ENCODE peak calls at places on chromosomes 4 and X, in seven cellular contexts. B is cardiac muscle cell, X is OCI-LY7, J is MM.1S, M is GM23248, K is ovary, O is A549. G is an unnamed sample.

GRCh38 chr4:57342406-57342805 is 232.2 kb upstream of the IGFBP7 start:
- DNase-seq in B (peak), X (no peak), J (no peak), M (peak), K (no peak), O (no peak), G (no peak)

GRCh38 chr4:39083164-39083563 is 21.1 kb downstream of the KLHL5 start:
- DNase-seq in B (peak), X (no peak), J (no peak), M (peak), K (no peak), O (no peak), G (no peak)

GRCh38 chr4:2937986-2938385 is 25.2 kb downstream of the NOP14 start:
- DNase-seq in B (no peak), X (no peak), J (no peak), M (no peak), K (no peak), O (no peak), G (no peak)

GRCh38 chr4:82851902-82852750 is 38.8 kb downstream of the SEC31A start:
- DNase-seq in B (peak), X (peak), J (peak), M (peak), K (no peak), O (no peak), G (no peak)

GRCh38 chr4:16779028-16779675 is 119.3 kb downstream of the LDB2 start:
- DNase-seq in B (peak), X (no peak), J (no peak), M (peak), K (no peak), O (no peak), G (no peak)

GRCh38 chr4:112057479-112057878 is 87.8 kb upstream of the FAM241A start:
- DNase-seq in B (no peak), X (no peak), J (no peak), M (no peak), K (no peak), O (no peak), G (no peak)

GRCh38 chr4:7703669-7704068 is 236.0 kb downstream of the AFAP1 start:
- DNase-seq in B (no peak), X (no peak), J (peak), M (no peak), K (no peak), O (no peak), G (no peak)

GRCh38 chr4:22356996-22357596 is 158.8 kb downstream of the ADGRA3 start:
- DNase-seq in B (peak), X (no peak), J (peak), M (peak), K (no peak), O (no peak), G (no peak)

GRCh38 chr4:148053298-148054003 is 321.6 kb downstream of the ARHGAP10 start:
- DNase-seq in B (no peak), X (peak), J (no peak), M (no peak), K (no peak), O (no peak), G (no peak)

GRCh38 chr4:94897023-94897422 is 139.3 kb downstream of the BMPR1B start:
- DNase-seq in B (peak), X (no peak), J (no peak), M (no peak), K (no peak), O (no peak), G (no peak)

GRCh38 chrX:349196-349595 is 30.6 kb upstream of the GTPBP6 start:
- DNase-seq in B (peak), X (no peak), J (no peak), M (no peak), K (no peak), O (no peak), G (no peak)

GRCh38 chr4:184310881-184311709 is 93.4 kb upstream of the ENPP6 start:
- DNase-seq in B (peak), X (no peak), J (no peak), M (no peak), K (no peak), O (no peak), G (no peak)

GRCh38 chrX:12901486-12901885 is 4.9 kb upstream of the TLR8 start:
- DNase-seq in B (peak), X (peak), J (peak), M (peak), K (peak), O (peak), G (peak)

GRCh38 chr4:7785017-7785416 is 154.6 kb downstream of the AFAP1 start:
- DNase-seq in B (peak), X (no peak), J (no peak), M (peak), K (peak), O (no peak), G (no peak)

GRCh38 chrX:34884693-34885277 is 57.8 kb upstream of the FAM47B start:
- DNase-seq in B (peak), X (no peak), J (no peak), M (peak), K (no peak), O (peak), G (peak)

GRCh38 chrX:50448565-50448964 is 22.1 kb downstream of the DGKK start:
- DNase-seq in B (no peak), X (peak), J (no peak), M (peak), K (no peak), O (peak), G (no peak)

GRCh38 chr4:16505726-16506125 is 279.5 kb upstream of the TAPT1 start:
- DNase-seq in B (peak), X (no peak), J (no peak), M (peak), K (no peak), O (no peak), G (no peak)

DNA sequence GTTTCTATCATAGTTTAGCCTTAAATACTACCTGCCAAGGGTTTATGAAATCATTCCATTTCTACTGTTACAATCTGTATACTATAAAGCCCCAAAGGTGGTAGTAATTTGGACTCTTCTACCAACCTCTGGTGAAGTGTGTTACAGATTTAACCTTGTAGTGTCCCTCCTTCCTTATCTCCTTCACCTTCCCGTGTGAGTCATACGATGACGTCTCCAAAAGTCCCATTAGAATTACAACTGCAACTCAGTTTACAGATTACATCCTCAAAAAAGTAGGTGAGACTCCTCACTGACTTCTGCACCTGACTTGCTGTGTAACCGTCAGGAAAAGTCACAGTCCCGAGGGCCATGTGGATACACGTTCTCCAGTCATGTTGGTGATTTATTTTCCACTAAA is 219.0 kb downstream of the DCTD start:
- DNase-seq in B (no peak), X (no peak), J (no peak), M (no peak), K (no peak), O (no peak), G (no peak)
- H3K4me3 ChIP-seq in B (no peak), X (no peak), J (no peak), M (no peak), K (no peak), O (no peak), G (no peak)

GRCh38 chr4:1195109-1195671 is 22.8 kb upstream of the SPON2 start:
- DNase-seq in B (no peak), X (no peak), J (no peak), M (no peak), K (no peak), O (no peak), G (no peak)
- H3K4me3 ChIP-seq in B (no peak), X (no peak), J (no peak), M (no peak), K (no peak), O (no peak), G (no peak)

DNA sequence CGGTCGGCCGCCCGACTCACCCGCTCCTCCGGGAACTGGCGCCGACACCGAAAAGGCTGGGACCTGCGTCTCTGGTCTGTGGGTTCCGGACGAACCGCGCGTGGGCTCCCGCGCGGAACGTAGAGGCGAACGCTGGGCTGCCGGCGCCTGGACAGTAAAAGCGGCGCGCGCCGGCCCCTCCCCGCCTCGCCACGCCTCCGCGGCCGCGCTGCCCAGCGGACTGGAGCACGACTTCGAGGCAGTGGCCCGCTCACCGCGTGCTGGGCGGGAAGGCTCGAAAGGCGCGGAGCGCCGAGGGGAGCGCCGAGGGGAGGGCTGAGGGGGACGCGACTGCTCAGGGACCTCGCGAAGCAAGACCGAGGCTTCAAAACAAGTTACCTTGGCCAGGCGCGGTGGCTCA is at the start of gene TAF7L:
- DNase-seq in B (peak), X (no peak), J (no peak), M (peak), K (no peak), O (no peak), G (no peak)
- H3K4me3 ChIP-seq in B (no peak), X (no peak), J (no peak), M (peak), K (no peak), O (no peak), G (peak)

DNA sequence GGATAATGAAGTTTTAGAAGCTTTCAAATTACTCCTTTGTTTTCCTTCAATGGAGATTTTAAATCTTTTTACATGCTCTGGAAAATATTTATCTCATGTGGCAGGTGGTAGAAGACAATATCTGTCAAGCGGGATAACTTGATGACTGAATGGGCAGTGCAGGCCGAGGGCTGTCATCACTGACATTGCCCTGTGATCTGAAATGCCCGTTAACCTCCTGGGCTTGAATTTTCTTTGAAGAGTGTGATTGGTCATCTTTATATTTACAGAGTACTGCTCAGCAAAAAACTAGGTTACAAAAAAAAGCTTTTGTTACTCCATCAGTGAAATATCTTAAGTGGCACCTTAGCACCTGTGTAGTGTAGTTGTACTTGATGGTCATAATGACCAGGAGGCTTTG is 147.5 kb downstream of the GATB start:
- DNase-seq in B (no peak), X (no peak), J (no peak), M (no peak), K (no peak), O (no peak), G (no peak)
- H3K4me3 ChIP-seq in B (no peak), X (no peak), J (no peak), M (no peak), K (no peak), O (no peak), G (no peak)

DNA sequence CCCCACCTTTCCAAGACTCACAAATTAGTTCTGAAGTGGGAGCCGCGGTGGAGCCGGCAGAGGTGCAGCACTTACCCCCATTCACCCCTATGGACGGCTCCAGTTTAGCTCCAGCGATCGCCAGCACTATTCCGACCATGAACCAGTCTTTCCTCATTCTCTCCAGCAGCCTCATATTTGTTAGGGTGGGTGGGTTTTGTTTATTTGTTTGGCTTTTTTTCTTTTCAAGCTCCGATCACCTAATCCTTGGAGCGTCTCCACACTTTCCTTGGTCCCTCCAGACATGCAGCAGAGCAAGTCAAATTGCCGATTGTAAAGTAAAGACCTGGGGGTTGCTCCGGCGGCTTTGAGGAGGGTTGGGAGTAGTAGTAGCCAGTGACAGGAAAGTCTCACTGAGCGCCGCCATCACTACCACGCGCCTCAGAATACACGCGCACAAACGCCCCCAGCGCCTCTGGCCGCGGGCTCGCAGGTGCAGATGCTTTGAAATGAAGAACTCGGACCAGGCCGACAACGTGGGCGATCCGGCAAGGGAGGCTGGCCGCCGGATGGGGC is at the start of gene SLC10A7:
- DNase-seq in B (peak), X (peak), J (peak), M (peak), K (peak), O (peak), G (peak)
- H3K4me3 ChIP-seq in B (peak), X (peak), J (peak), M (peak), K (peak), O (peak), G (peak)

DNA sequence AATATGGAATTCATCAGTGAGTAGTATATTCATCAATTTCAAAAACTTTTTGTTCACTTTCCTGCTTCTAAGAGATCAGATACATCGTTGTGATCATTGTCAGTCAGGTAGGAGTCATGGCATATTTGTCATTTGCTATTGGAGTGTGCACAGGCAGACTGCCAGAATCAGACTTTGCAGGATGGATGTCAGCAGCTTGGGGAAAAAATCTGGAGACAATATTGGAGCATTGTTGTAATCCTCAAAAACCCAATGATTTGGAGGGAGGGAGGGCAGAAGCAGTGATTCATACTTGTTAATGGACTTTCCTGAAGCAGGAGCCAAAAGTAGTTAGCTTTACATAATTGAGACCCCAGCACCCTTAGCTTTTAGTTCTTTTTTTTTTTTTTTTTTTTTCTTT is 59.6 kb upstream of the DRP2 start:
- DNase-seq in B (no peak), X (no peak), J (no peak), M (no peak), K (no peak), O (no peak), G (no peak)
- H3K4me3 ChIP-seq in B (no peak), X (no peak), J (no peak), M (no peak), K (no peak), O (no peak), G (no peak)

GRCh38 chrX:39819921-39820849 is 277.6 kb downstream of the BCOR start:
- DNase-seq in B (peak), X (no peak), J (no peak), M (no peak), K (peak), O (no peak), G (no peak)
- H3K4me3 ChIP-seq in B (peak), X (no peak), J (no peak), M (peak), K (peak), O (peak), G (no peak)

DNA sequence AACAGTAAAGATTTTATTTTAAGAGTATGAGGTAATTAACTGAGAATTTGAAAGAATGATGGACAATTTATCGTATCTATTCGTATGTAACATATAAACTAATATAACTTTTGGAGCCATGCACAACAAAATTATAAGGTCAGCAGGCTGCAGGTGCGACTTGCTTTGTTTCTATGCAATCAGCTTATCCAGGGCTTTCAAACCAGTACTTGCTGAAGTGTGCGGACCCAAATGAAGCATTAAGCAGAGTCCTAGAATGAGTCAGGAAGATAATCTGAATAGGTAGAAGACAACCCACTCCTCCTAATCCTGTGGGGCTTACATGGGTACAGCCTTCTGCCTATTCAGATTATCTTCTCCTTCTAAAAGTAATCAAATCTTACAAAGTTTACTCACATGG is 2.1 kb downstream of the NSD2 start:
- DNase-seq in B (no peak), X (no peak), J (no peak), M (no peak), K (no peak), O (no peak), G (no peak)
- H3K4me3 ChIP-seq in B (no peak), X (peak), J (peak), M (peak), K (no peak), O (peak), G (peak)

DNA sequence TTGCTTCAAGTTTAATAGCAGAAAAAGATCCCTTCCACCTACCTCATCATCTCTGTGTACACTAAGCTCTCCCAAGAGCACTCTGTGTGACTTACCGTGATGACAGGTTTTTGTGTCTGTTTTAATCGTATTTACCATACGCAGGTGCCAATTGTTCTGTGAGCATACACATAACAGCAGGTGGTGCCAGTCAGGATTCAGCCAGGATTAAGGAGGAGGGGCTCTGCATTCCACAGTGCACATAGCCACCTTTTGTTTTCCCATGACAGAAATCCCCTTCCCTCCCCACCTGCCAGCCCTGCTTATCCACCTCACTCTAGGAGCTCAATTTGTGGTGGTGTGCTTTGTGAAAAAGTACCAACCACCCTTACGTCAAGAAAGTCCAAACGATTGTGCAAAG is 14.8 kb downstream of the ANK2 start:
- DNase-seq in B (no peak), X (no peak), J (no peak), M (no peak), K (no peak), O (no peak), G (no peak)
- H3K4me3 ChIP-seq in B (no peak), X (no peak), J (no peak), M (no peak), K (no peak), O (no peak), G (no peak)